ENCODE peak calls at places on chromosomes 4 and X, in ten cellular contexts. H is MM.1S, U is stomach, Q is tibial artery, D is aorta, M is breast epithelium, V is PC-9, P is HCT116, A is IMR-90, J is thoracic aorta. I is an unnamed sample.

GRCh38 chr4:88033309-88033708 is 25.9 kb downstream of the PKD2 start:
- DNase-seq in A (peak), H (peak), U (peak), Q (no peak), V (peak), M (no peak), J (no peak), P (peak), D (no peak), I (no peak)

GRCh38 chr4:158519226-158519625 is 2.5 kb upstream of the RXFP1 start:
- DNase-seq in A (no peak), P (no peak), V (no peak), H (no peak), M (no peak), D (no peak), U (no peak), Q (no peak), J (no peak), I (no peak)

GRCh38 chrX:101260435-101260834 is 30.7 kb downstream of the TAF7L start:
- DNase-seq in V (no peak), U (no peak), D (no peak), A (no peak), H (no peak), Q (no peak), M (no peak), P (no peak), J (no peak), I (no peak)

GRCh38 chr4:165542476-165542875 is 163.7 kb downstream of the CPE start:
- DNase-seq in Q (no peak), U (no peak), V (no peak), D (no peak), J (no peak), M (no peak), A (no peak), H (no peak), P (no peak), I (no peak)

GRCh38 chr4:126899382-126899801 is 733.4 kb upstream of the INTU start:
- DNase-seq in Q (no peak), U (no peak), H (no peak), D (peak), P (peak), A (peak), J (no peak), V (no peak), M (no peak), I (no peak)

GRCh38 chrX:13828392-13828791 is 11.5 kb upstream of the GPM6B start:
- DNase-seq in U (no peak), J (no peak), Q (no peak), A (no peak), V (no peak), P (no peak), D (no peak), H (no peak), M (no peak), I (no peak)

GRCh38 chrX:4397471-4397870 is 684.0 kb upstream of the PRKX start:
- DNase-seq in M (no peak), D (no peak), Q (no peak), A (no peak), H (no peak), V (no peak), U (no peak), J (no peak), P (no peak), I (no peak)

GRCh38 chr4:7052923-7053715 is 9.9 kb downstream of the TADA2B start:
- DNase-seq in V (no peak), P (no peak), J (no peak), H (no peak), D (peak), Q (no peak), M (no peak), U (peak), A (no peak), I (no peak)

GRCh38 chr4:25123236-25123635 is 37.0 kb downstream of the SEPSECS start:
- DNase-seq in P (no peak), H (no peak), V (no peak), J (no peak), U (no peak), M (no peak), A (no peak), D (no peak), Q (no peak), I (no peak)

GRCh38 chr4:30945586-30945985 is 225.4 kb downstream of the PCDH7 start:
- DNase-seq in P (peak), U (peak), V (peak), D (no peak), Q (no peak), J (no peak), A (peak), H (no peak), M (no peak), I (no peak)

GRCh38 chrX:74119016-74119910 is 184.7 kb upstream of the ZCCHC13 start:
- DNase-seq in P (peak), A (peak), Q (no peak), D (no peak), H (no peak), J (no peak), V (peak), M (no peak), U (no peak), I (no peak)

GRCh38 chr4:138241281-138242075 is 671 bp downstream of the SLC7A11 start:
- DNase-seq in D (no peak), V (peak), Q (no peak), M (no peak), P (no peak), A (peak), U (no peak), H (no peak), J (no peak), I (no peak)

DNA sequence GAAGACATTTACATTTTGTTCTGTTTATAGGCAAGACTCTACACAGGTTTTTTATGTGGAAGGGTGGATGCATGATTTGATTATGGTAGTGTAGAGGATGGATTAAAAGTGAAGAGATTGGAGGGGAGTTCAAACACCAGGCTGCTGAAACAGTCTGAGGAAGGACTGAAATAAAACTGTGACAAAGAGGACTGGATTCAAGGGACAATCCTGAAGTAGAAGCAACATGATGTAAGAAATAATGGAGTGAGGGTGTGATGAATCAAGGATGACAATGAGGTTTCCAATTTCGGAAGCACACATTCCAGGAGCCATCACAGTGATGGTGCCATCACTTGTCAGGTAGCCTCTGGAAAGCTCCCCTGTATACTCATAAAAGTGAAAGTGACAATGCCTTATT is 103.5 kb downstream of the SYNPO2 start:
- DNase-seq in V (no peak), U (no peak), D (no peak), A (no peak), J (no peak), Q (no peak), H (no peak), P (no peak), M (no peak), I (no peak)
- H3K27ac ChIP-seq in V (no peak), U (peak), D (peak), A (no peak), J (peak), Q (peak), H (no peak), P (no peak), M (no peak), I (no peak)

GRCh38 chr4:15681372-15682339 is at the start of gene FAM200B:
- DNase-seq in M (peak), P (peak), Q (peak), A (peak), J (peak), U (peak), D (peak), V (peak), H (peak), I (peak)

GRCh38 chr4:15681067-15681371 is 608 bp upstream of the FAM200B start:
- DNase-seq in D (no peak), H (no peak), U (no peak), A (no peak), M (no peak), J (no peak), Q (no peak), P (no peak), V (no peak), I (no peak)

GRCh38 chr4:15682790-15683495 is 1.3 kb downstream of the FAM200B start:
- DNase-seq in P (no peak), U (no peak), H (no peak), D (no peak), Q (no peak), M (no peak), A (peak), J (no peak), V (no peak), I (no peak)

GRCh38 chr4:15684498-15684897 is 2.9 kb downstream of the FAM200B start:
- DNase-seq in H (no peak), P (no peak), Q (no peak), J (no peak), D (no peak), A (no peak), V (no peak), M (no peak), U (no peak), I (no peak)

DNA sequence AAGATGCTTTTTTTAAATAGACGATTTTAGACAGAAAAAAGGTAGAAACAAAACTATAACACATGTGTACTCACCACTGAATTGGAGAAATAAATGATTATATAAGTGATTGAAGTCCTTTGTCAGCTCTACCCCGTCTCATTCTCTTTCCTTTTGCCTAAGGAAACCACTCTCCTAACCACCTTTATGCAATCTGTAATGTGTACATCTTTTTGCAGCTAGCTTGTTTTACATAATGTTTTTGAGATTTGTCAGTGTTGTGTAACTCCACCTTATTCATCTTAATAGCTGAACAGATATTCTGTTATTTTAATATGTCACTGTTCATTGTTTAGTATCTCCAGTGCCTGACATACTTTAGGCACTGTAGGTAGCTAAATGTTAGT is 706 bp downstream of the FAM200B start:
- DNase-seq in U (no peak), P (no peak), M (no peak), Q (no peak), A (no peak), H (no peak), V (no peak), D (no peak), J (no peak), I (no peak)
- H3K27ac ChIP-seq in U (peak), P (peak), M (peak), Q (peak), A (peak), H (no peak), V (peak), D (no peak), J (peak), I (peak)

GRCh38 chr4:1233641-1234277 is 15.2 kb downstream of the CTBP1 start:
- DNase-seq in A (peak), J (no peak), Q (no peak), P (no peak), D (peak), M (no peak), U (no peak), H (no peak), V (no peak), I (no peak)

GRCh38 chr4:1230971-1231636 is 17.8 kb downstream of the CTBP1 start:
- DNase-seq in V (no peak), Q (no peak), D (no peak), H (no peak), P (no peak), U (no peak), M (no peak), A (no peak), J (no peak), I (no peak)

GRCh38 chr4:1232661-1233621 is 16.0 kb downstream of the CTBP1 start:
- DNase-seq in J (no peak), M (no peak), H (no peak), P (no peak), D (peak), A (peak), Q (no peak), V (no peak), U (no peak), I (no peak)

GRCh38 chr4:1230316-1230715 is 18.6 kb downstream of the CTBP1 start:
- DNase-seq in A (no peak), J (no peak), D (no peak), Q (no peak), M (no peak), H (no peak), U (no peak), V (no peak), P (no peak), I (no peak)

DNA sequence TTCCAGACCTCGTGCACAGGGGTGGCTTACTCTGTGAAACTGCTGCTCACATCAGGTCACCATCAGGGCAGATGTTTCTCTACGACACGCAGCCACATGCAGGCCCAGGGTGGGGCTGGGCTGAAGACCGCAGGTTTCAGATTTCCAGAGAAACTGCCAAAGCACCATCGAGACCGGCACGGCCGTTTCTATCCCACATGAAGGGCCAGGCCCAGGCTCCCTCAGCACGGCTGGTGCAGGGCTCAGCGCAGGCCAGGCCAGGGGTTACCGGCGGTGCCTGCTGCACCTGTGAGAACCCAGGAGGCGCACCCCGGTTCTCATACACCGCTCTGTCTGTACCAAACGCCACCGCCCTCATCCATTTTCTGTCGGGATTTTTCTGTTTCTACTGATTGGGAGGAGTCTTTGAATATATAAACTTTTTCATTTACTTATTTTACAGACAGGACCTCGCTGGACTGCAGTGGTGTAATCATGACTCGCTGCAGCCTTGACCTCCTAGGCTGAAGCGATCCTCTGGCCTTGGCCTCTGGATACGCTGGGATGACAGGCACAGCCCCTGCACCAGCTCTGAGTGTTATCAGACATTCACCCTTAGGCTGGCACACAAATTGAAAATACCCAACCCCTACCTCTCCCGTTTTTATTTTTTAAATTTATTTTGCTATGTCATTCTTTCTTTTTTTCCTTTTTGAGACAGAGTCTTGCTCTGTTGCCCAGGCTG is 17.1 kb downstream of the CTBP1 start:
- DNase-seq in A (no peak), P (no peak), V (no peak), D (no peak), J (no peak), Q (no peak), H (no peak), U (no peak), M (no peak), I (no peak)
- H3K27ac ChIP-seq in A (no peak), P (no peak), V (no peak), D (no peak), J (no peak), Q (no peak), H (no peak), U (no peak), M (no peak), I (no peak)

DNA sequence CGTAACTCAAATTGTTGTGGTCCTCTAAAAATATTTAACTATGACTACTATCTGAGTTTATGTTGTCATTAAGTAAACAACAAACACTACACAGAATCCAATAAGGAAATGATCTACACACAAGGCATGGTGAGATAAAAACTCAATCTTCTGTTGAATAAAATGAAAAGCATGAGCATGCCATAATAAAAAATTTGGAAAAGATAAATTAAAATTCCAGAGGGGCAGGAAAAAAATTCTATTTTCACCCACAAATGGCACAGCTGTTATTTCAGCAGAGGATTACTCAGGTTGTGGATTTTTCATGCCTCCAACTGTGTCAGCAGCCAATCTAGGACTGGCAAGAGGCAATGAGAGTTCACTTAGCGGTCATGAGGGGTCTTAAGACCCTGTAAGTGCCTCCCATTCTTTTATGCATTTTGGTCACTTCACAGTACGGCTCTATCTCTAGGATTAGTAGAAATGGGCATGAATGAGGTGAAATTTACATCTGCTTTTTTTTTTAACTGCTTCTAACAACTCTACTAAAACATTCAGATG is 639.8 kb upstream of the DIPK2B start:
- DNase-seq in J (no peak), P (no peak), Q (no peak), H (no peak), M (no peak), V (no peak), D (no peak), A (no peak), U (no peak), I (no peak)
- H3K27ac ChIP-seq in J (no peak), P (peak), Q (no peak), H (no peak), M (no peak), V (peak), D (no peak), A (no peak), U (no peak), I (no peak)